ENCODE peak calls at places on chromosomes 12 and 14, in six cellular contexts. Z is thyroid gland, Y is fibroblast of pulmonary artery, J is cardiac muscle cell, X is endodermal cell, R is endothelial cell. I is an unnamed sample.

GRCh38 chr12:104655059-104655609 is 198.4 kb downstream of the CHST11 start:
- DNase-seq in Z (no peak), Y (no peak), J (no peak), X (peak), R (no peak), I (no peak)

GRCh38 chr14:101730626-101731186 is 30.8 kb upstream of the PPP2R5C start:
- DNase-seq in Z (no peak), Y (no peak), J (no peak), X (peak), R (no peak), I (no peak)

GRCh38 chr14:89660183-89660582 is 243.2 kb upstream of the FOXN3 start:
- DNase-seq in Z (no peak), Y (peak), J (peak), X (no peak), R (no peak), I (no peak)

GRCh38 chr12:58728397-58728796 is 191.9 kb downstream of the LRIG3 start:
- DNase-seq in Z (no peak), Y (no peak), J (no peak), X (no peak), R (no peak), I (no peak)

GRCh38 chr14:52918486-52918885 is 32.4 kb downstream of the FERMT2 start:
- DNase-seq in Z (no peak), Y (peak), J (no peak), X (no peak), R (no peak), I (peak)

GRCh38 chr12:124536613-124537012 is 30.8 kb downstream of the NCOR2 start:
- DNase-seq in Z (no peak), Y (no peak), J (no peak), X (no peak), R (no peak), I (no peak)

GRCh38 chr14:96626916-96627315 is 124.7 kb downstream of the PAPOLA start:
- DNase-seq in Z (no peak), Y (no peak), J (no peak), X (peak), R (no peak), I (no peak)

GRCh38 chr12:100936661-100937060 is 142.1 kb downstream of the ANO4 start:
- DNase-seq in Z (no peak), Y (no peak), J (no peak), X (no peak), R (no peak), I (no peak)

GRCh38 chr12:68119724-68120211 is 39.8 kb downstream of the IFNG start:
- DNase-seq in Z (no peak), Y (no peak), J (no peak), X (no peak), R (no peak), I (no peak)

GRCh38 chr12:66409195-66409871 is 107.0 kb downstream of the HELB start:
- DNase-seq in Z (peak), Y (peak), J (peak), X (peak), R (peak), I (peak)

GRCh38 chr12:96425321-96425720 is 25.1 kb upstream of the CDK17 start:
- DNase-seq in Z (no peak), Y (peak), J (no peak), X (no peak), R (no peak), I (no peak)

GRCh38 chr12:56034586-56035332 is 7.0 kb upstream of the RPS26 start:
- DNase-seq in Z (no peak), Y (no peak), J (no peak), X (no peak), R (no peak), I (no peak)

GRCh38 chr12:19121449-19122018 is 8.0 kb upstream of the PLEKHA5 start:
- DNase-seq in Z (no peak), Y (no peak), J (no peak), X (no peak), R (no peak), I (no peak)

GRCh38 chr12:132489078-132489601 is 811 bp upstream of the FBRSL1 start:
- DNase-seq in Z (no peak), Y (no peak), J (peak), X (no peak), R (peak), I (peak)

GRCh38 chr14:21097616-21098133 is 780 bp downstream of the ZNF219 start:
- DNase-seq in Z (peak), Y (no peak), J (peak), X (peak), R (no peak), I (no peak)

GRCh38 chr12:54159140-54159539 is 29.6 kb downstream of the SMUG1 start:
- DNase-seq in Z (peak), Y (no peak), J (peak), X (peak), R (peak), I (no peak)

GRCh38 chr14:26132061-26132460 is 465.8 kb downstream of the NOVA1 start:
- DNase-seq in Z (no peak), Y (peak), J (no peak), X (no peak), R (no peak), I (no peak)

GRCh38 chr12:101877816-101878811 is 734 bp downstream of the DRAM1 start:
- DNase-seq in Z (peak), Y (no peak), J (peak), X (peak), R (no peak), I (no peak)

GRCh38 chr12:26233620-26234019 is 38.2 kb downstream of the SSPN start:
- DNase-seq in Z (no peak), Y (peak), J (no peak), X (no peak), R (no peak), I (no peak)

GRCh38 chr12:112932485-112933151 is 5.7 kb upstream of the OAS3 start:
- DNase-seq in Z (no peak), Y (no peak), J (no peak), X (peak), R (no peak), I (no peak)

GRCh38 chr14:99945732-99946651 is 119.2 kb upstream of the EVL start:
- DNase-seq in Z (no peak), Y (no peak), J (no peak), X (no peak), R (no peak), I (no peak)

GRCh38 chr12:42695490-42695995 is 106.0 kb upstream of the PRICKLE1 start:
- DNase-seq in Z (no peak), Y (no peak), J (no peak), X (no peak), R (no peak), I (no peak)

GRCh38 chr12:6169107-6169440 is 31.1 kb upstream of the CD9 start:
- DNase-seq in Z (no peak), Y (no peak), J (no peak), X (no peak), R (no peak), I (no peak)

GRCh38 chr12:124994435-124994975 is 1.1 kb downstream of the BRI3BP start:
- DNase-seq in Z (no peak), Y (no peak), J (no peak), X (peak), R (no peak), I (peak)

GRCh38 chr12:26696613-26697092 is 136.3 kb downstream of the ITPR2 start:
- DNase-seq in Z (no peak), Y (peak), J (no peak), X (no peak), R (no peak), I (no peak)

GRCh38 chr12:49108958-49109404 is 1.7 kb downstream of the LMBR1L start:
- DNase-seq in Z (peak), Y (peak), J (no peak), X (no peak), R (no peak), I (no peak)

GRCh38 chr14:90720336-90720735 is 95.9 kb downstream of the TTC7B start:
- DNase-seq in Z (no peak), Y (peak), J (no peak), X (no peak), R (no peak), I (no peak)

GRCh38 chr12:62732861-62733427 is 202.0 kb downstream of the PPM1H start:
- DNase-seq in Z (no peak), Y (peak), J (no peak), X (no peak), R (no peak), I (peak)

DNA sequence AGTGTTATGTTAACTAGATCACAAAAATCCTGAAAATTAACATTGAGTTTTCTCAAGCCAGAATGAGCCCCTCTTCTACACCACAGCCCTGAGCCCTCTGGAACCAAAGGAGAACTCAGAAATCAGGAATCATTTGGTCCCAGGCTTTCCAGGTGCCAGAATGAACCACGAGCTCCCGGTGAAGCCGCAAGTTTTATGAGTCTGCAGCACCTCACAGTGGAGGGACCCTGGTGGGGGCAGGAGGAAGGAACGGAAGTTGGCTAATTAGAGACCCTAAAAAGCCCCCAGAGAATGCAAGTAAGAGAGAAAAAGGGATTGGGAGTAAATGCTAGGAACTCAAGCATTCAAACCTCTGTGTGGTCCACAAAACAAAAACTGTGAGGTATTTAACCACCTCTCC is 52.9 kb upstream of the BCL2L14 start:
- DNase-seq in Z (no peak), Y (no peak), J (peak), X (peak), R (peak), I (no peak)
- TF ChIP-seq CTCF in Z (no peak), Y (peak), J (peak), X (peak), R (no peak), I (no peak)

DNA sequence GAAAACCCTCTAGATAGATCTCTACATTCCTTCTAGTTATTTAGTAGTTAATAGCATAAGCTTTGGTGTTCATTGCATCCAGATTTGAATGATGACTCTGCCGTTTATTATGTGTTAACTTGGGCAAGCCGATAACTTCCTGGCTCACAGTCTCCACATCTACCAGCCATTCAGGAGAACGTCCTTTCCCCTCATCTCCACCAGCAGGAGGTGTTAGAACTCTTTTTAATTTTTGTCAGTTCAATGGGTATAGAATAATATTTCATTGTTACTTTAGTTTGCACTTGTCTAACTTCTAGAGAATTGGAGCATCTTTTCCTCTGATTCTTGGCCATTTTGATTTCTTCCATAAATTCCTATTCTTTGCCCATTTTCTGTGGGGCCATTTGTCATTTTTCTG is 30.0 kb upstream of the WSCD2 start:
- DNase-seq in Z (no peak), Y (no peak), J (no peak), X (no peak), R (no peak), I (no peak)
- TF ChIP-seq CTCF in Z (no peak), Y (no peak), J (peak), X (peak), R (no peak), I (no peak)

GRCh38 chr14:106843951-106844483 is 1317.6 kb downstream of the TMEM121 start:
- DNase-seq in Z (no peak), Y (no peak), J (no peak), X (no peak), R (no peak), I (no peak)

GRCh38 chr14:106843376-106843775 is 1317.0 kb downstream of the TMEM121 start:
- DNase-seq in Z (no peak), Y (no peak), J (no peak), X (no peak), R (no peak), I (no peak)

GRCh38 chr14:106841701-106842100 is 1315.3 kb downstream of the TMEM121 start:
- DNase-seq in Z (no peak), Y (no peak), J (no peak), X (no peak), R (no peak), I (no peak)

GRCh38 chr14:106844608-106845285 is 1318.4 kb downstream of the TMEM121 start:
- DNase-seq in Z (peak), Y (no peak), J (no peak), X (no peak), R (no peak), I (peak)

GRCh38 chr14:106842687-106843086 is 1316.3 kb downstream of the TMEM121 start:
- DNase-seq in Z (no peak), Y (no peak), J (no peak), X (no peak), R (no peak), I (no peak)
- TF ChIP-seq CTCF in Z (no peak), Y (no peak), J (no peak), X (peak), R (no peak), I (peak)

DNA sequence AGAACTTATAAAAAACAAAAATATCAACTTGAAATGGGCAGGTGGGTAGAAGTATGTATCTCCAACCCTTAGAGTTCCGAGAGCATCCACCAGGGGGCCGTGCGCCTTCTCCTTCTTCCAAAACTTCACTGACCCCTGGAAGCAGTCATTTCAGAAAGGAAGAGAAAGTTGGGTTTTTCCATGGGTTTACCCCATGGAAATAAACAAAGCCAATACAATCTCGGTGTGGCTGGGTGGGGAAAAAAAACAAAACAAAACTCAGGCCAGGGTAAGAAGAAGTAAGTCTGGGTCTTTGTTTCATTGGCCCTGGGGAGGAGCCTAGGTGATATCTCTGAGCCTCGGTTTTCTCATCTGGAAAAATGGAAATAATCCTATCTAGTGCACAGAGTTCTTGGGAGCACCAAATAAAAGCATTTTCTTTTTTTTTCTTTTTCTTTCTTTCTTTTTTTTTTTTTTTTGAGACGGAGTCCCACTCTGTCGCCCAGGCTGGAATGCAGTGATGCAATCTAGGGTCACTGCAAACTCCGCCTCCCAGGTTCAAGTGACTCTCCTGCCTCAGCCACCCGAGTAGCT is 33.6 kb upstream of the HNF1A start:
- DNase-seq in Z (peak), Y (peak), J (peak), X (peak), R (peak), I (no peak)
- TF ChIP-seq CTCF in Z (peak), Y (peak), J (peak), X (peak), R (peak), I (peak)

GRCh38 chr12:1532796-1533195 is 61.6 kb downstream of the FBXL14 start:
- DNase-seq in Z (no peak), Y (no peak), J (no peak), X (peak), R (no peak), I (no peak)

GRCh38 chr12:1531654-1532366 is 62.6 kb downstream of the FBXL14 start:
- DNase-seq in Z (no peak), Y (no peak), J (peak), X (peak), R (no peak), I (no peak)

GRCh38 chr12:1533602-1534304 is 60.6 kb downstream of the FBXL14 start:
- DNase-seq in Z (no peak), Y (no peak), J (peak), X (peak), R (no peak), I (no peak)

GRCh38 chr12:1532367-1532752 is 62.0 kb downstream of the FBXL14 start:
- DNase-seq in Z (no peak), Y (no peak), J (no peak), X (no peak), R (no peak), I (no peak)

DNA sequence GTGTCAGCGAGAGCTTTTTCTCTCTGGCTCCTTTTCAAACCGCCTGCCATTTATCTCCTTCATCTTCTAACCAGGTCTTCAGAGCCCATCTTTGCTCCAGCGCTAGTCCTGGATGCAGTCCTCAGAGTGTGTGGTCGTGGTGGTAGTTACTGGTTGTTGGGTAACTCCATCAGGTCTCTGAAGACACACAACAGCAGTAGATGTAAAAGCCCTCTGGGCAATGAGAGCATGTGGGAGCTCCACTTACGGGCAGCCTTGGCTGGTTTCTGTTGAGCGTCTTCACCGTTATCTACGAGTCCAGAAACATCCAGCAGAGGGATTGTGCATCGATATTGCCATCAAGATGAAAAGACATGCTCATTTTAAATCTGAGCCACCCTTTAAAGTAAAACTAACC is 61.2 kb downstream of the FBXL14 start:
- DNase-seq in Z (no peak), Y (no peak), J (no peak), X (no peak), R (no peak), I (no peak)
- TF ChIP-seq CTCF in Z (no peak), Y (no peak), J (no peak), X (no peak), R (no peak), I (no peak)

I was measured in CD14-positive monocyte.